ENCODE peak calls at places on chromosomes 2 and 18, in five cellular contexts. A, S, Z, V and U are unnamed samples.

GRCh38 chr18:79458131-79458838 is 62.6 kb downstream of the NFATC1 start:
- DNase-seq in A (peak), Z (peak), S (no peak), V (no peak), U (peak)

GRCh38 chr2:88658890-88659881 is 31.9 kb upstream of the EIF2AK3 start:
- DNase-seq in A (no peak), Z (peak), S (peak), V (no peak), U (no peak)

GRCh38 chr2:234951386-234952269 is at the start of gene SH3BP4:
- DNase-seq in Z (peak), V (peak), S (peak), A (no peak), U (peak)

GRCh38 chr2:231297108-231297908 is 98.2 kb upstream of the B3GNT7 start:
- DNase-seq in Z (peak), A (peak), S (no peak), V (no peak), U (peak)

GRCh38 chr2:173204316-173204715 is 128.7 kb downstream of the MAP3K20 start:
- DNase-seq in Z (peak), S (no peak), V (no peak), A (no peak), U (no peak)

GRCh38 chr2:15905267-15905645 is 35.1 kb upstream of the MYCN start:
- DNase-seq in V (no peak), A (no peak), S (no peak), Z (no peak), U (no peak)

GRCh38 chr2:147364597-147364996 is 480.2 kb upstream of the ACVR2A start:
- DNase-seq in V (no peak), S (no peak), A (no peak), Z (no peak), U (no peak)

GRCh38 chr18:24322594-24323136 is 75.0 kb downstream of the OSBPL1A start:
- DNase-seq in A (no peak), S (no peak), Z (peak), V (no peak), U (no peak)

GRCh38 chr18:56702946-56703345 is 51.8 kb downstream of the WDR7 start:
- DNase-seq in V (no peak), A (peak), S (no peak), Z (peak), U (no peak)

GRCh38 chr18:79420033-79420745 is 24.5 kb downstream of the NFATC1 start:
- DNase-seq in V (no peak), S (no peak), Z (no peak), A (peak), U (no peak)

GRCh38 chr2:601387-601698 is 75.9 kb downstream of the TMEM18 start:
- DNase-seq in S (no peak), V (no peak), A (no peak), Z (no peak), U (no peak)

GRCh38 chr2:177894546-177894945 is 178.0 kb downstream of the PDE11A start:
- DNase-seq in V (no peak), A (no peak), S (no peak), Z (no peak), U (no peak)

GRCh38 chr18:74476154-74476553 is 19.0 kb upstream of the DIPK1C start:
- DNase-seq in V (no peak), Z (peak), A (no peak), S (no peak), U (no peak)

GRCh38 chr2:105454801-105455485 is 56.1 kb upstream of the FHL2 start:
- DNase-seq in A (peak), S (peak), Z (peak), V (no peak), U (peak)

GRCh38 chr2:26850565-26850964 is 2.6 kb downstream of the DPYSL5 start:
- DNase-seq in V (no peak), Z (no peak), S (no peak), A (no peak), U (no peak)

GRCh38 chr2:200765139-200765951 is 46.4 kb upstream of the BZW1 start:
- DNase-seq in A (peak), Z (peak), V (no peak), S (no peak), U (no peak)

GRCh38 chr2:220341014-220341413 is 713.6 kb downstream of the SLC4A3 start:
- DNase-seq in A (no peak), Z (no peak), S (no peak), V (no peak), U (no peak)

GRCh38 chr18:22180722-22181121 is 11.3 kb downstream of the GATA6 start:
- DNase-seq in Z (peak), V (no peak), S (no peak), A (no peak), U (no peak)

GRCh38 chr18:79573921-79574491 is 105.6 kb upstream of the CTDP1 start:
- DNase-seq in Z (no peak), V (peak), S (peak), A (no peak), U (no peak)

GRCh38 chr2:106195456-106195855 is 1.4 kb upstream of the UXS1 start:
- DNase-seq in S (no peak), A (no peak), V (no peak), Z (no peak), U (no peak)

GRCh38 chr2:127688405-127688804 is 12.9 kb upstream of the SFT2D3 start:
- DNase-seq in S (no peak), A (no peak), V (no peak), Z (no peak), U (no peak)

GRCh38 chr2:232884001-232884421 is 13.9 kb downstream of the SNORC start:
- DNase-seq in S (no peak), Z (no peak), V (peak), A (no peak), U (no peak)

GRCh38 chr2:88857951-88858406 is 166.5 kb downstream of the RPIA start:
- DNase-seq in Z (peak), A (no peak), S (no peak), V (no peak), U (no peak)

GRCh38 chr2:1854747-1855146 is 110.4 kb upstream of the PXDN start:
- DNase-seq in A (no peak), V (no peak), Z (no peak), S (no peak), U (no peak)

GRCh38 chr2:25276569-25277465 is 64.9 kb downstream of the DNMT3A start:
- DNase-seq in S (peak), V (no peak), A (no peak), Z (peak), U (peak)

GRCh38 chr2:156476021-156476420 is 39.8 kb downstream of the GPD2 start:
- DNase-seq in S (no peak), A (no peak), V (no peak), Z (no peak), U (no peak)

GRCh38 chr2:221614274-221614673 is 42.2 kb upstream of the EPHA4 start:
- DNase-seq in V (no peak), Z (no peak), S (no peak), A (no peak), U (no peak)

GRCh38 chr2:26655611-26656195 is 14.5 kb upstream of the CIB4 start:
- DNase-seq in S (no peak), V (peak), A (no peak), Z (no peak), U (no peak)

GRCh38 chr2:237530472-237531433 is 35.6 kb upstream of the PRLH start:
- DNase-seq in V (no peak), Z (no peak), A (no peak), S (no peak), U (no peak)

GRCh38 chr2:188293601-188294482 is 2.2 kb downstream of the GULP1 start:
- DNase-seq in A (peak), Z (peak), V (peak), S (peak), U (peak)

GRCh38 chr2:84901593-84902120 is 3.8 kb upstream of the TMSB10 start:
- DNase-seq in Z (no peak), V (no peak), S (no peak), A (no peak), U (no peak)

GRCh38 chr18:47334966-47335365 is 83.5 kb upstream of the SKOR2 start:
- DNase-seq in V (no peak), A (no peak), Z (no peak), S (no peak), U (no peak)

GRCh38 chr2:60992985-60993392 is 24.5 kb upstream of the PEX13 start:
- DNase-seq in Z (no peak), V (no peak), A (no peak), S (no peak), U (peak)

GRCh38 chr2:68045337-68045736 is 17.5 kb downstream of the C1D start:
- DNase-seq in V (no peak), S (no peak), Z (no peak), A (no peak), U (no peak)
- TF ChIP-seq POLR2AphosphoS5 in V (no peak), S (no peak), Z (no peak), A (no peak), U (no peak)

DNA sequence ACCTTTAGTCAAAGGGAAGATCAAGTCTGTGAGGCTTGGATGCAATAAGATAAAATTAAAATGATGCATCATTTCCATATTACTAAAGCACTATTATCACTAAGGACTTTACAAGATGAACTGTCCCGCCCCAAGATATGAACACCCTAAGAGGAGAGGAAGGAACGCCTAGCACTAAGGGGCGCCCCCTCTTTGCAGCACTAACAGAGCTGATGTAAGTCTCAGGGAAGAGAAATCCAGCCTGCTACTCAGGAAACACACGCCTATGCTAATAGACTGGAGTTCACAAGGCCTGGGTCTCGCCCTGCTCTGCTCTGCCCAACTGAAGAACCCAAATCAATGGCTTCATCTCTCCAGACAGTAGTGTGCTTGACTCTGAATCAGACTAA is 6.1 kb downstream of the INO80C start:
- DNase-seq in A (no peak), S (no peak), V (no peak), Z (peak), U (no peak)
- H3K4me3 ChIP-seq in A (no peak), S (no peak), V (no peak), Z (no peak), U (no peak)

GRCh38 chr2:134417968-134418557 is 164.2 kb downstream of the MGAT5 start:
- DNase-seq in S (no peak), A (no peak), V (no peak), Z (no peak), U (no peak)
- TF ChIP-seq POLR2AphosphoS5 in S (no peak), A (no peak), V (no peak), Z (no peak), U (no peak)

GRCh38 chr2:74514368-74515270 is at the start of gene TLX2:
- DNase-seq in S (no peak), Z (no peak), A (no peak), V (no peak), U (no peak)
- H3K4me3 ChIP-seq in S (peak), Z (no peak), A (no peak), V (peak), U (peak)

GRCh38 chr2:10498525-10499274 is 50.6 kb upstream of the ODC1 start:
- DNase-seq in Z (no peak), S (no peak), A (no peak), V (no peak), U (peak)

GRCh38 chr2:10495988-10496313 is 47.8 kb upstream of the ODC1 start:
- DNase-seq in S (peak), V (no peak), Z (no peak), A (no peak), U (peak)

GRCh38 chr2:10499275-10499907 is 51.3 kb upstream of the ODC1 start:
- DNase-seq in V (peak), S (peak), A (no peak), Z (no peak), U (no peak)

GRCh38 chr2:10499911-10500521 is 51.9 kb upstream of the ODC1 start:
- DNase-seq in S (peak), A (no peak), Z (no peak), V (peak), U (peak)

GRCh38 chr2:10497797-10498251 is 49.7 kb upstream of the ODC1 start:
- DNase-seq in A (peak), V (peak), S (peak), Z (peak), U (peak)
- TF ChIP-seq POLR2AphosphoS5 in A (peak), V (no peak), S (no peak), Z (no peak), U (no peak)

DNA sequence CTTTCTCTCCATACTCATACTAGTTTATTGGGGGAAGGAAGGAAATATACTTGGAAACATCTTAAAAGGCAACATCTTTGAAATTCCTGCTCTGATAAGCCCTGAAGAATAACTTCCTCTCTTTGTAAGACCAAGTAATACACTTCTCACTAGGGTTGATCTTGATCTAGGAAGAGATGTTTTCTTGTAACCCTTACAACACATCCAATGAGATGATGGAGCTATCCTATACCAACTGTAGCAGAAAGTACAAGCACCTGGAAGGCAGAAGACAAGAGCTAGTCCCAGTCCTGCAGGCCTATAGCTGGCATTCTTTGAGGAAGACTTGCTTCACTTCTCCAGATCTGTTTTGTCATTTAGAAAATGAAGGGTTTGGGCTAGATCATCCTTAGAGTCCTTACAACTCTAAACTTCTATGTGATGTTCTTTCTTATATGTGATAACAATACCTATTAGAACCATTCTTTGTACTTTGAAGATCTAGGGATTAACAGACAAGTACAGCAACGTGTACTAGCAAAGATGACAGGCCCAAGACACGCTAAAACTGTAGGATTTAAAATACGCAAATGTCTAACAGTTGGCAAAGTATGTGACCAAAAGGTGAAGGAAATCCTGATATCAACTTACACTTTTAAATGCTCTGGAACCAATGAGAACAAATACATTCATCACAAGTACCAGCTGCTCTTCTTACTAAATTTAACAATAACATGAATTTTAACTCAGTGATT is 1.8 kb downstream of the ANKRD44 start:
- DNase-seq in Z (no peak), A (no peak), S (no peak), V (no peak), U (no peak)
- H3K4me3 ChIP-seq in Z (no peak), A (no peak), S (no peak), V (peak), U (peak)

DNA sequence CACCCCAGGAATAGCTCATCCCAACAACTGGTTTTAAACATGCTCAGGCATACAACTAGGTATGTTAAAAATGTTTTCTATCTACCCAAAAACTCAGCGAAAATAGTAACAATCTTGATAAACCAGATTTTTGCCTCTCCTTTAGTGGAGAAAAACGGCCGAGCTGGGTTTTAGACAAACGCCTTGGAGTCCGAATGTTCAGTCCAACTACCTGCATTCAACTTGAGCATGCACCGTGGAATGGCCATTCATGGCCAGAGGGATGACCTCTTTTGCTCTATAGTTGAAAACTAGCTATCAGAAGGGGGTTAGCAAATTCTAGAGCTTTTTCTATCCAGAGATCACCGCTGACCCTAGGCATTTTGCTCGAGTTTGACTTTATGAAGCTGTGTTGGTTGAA is 30.8 kb downstream of the PDIA6 start:
- DNase-seq in S (no peak), Z (no peak), V (no peak), A (no peak), U (no peak)
- TF ChIP-seq POLR2AphosphoS5 in S (no peak), Z (no peak), V (no peak), A (no peak), U (no peak)